ENCODE peak calls at places on chromosome 19, in seven cellular contexts. One of them, this sample, is unnamed.

GRCh38 chr19:58217069-58217481 is 11.6 kb upstream of the ZNF544 start:
- DNase-seq in EL: no peak
- DNase-seq in NCI-H2107: no peak
- DNase-seq in iPS-NIHi11: no peak
- DNase-seq in fibroblast of mammary gland: no peak
- DNase-seq in NCI-H2081 treated with DMSO at 0.1 percent for 48 hours: no peak
- DNase-seq in epithelial cell of esophagus: no peak
- DNase-seq in this sample: no peak

GRCh38 chr19:19550972-19551861 is 13.2 kb downstream of the CILP2 start:
- DNase-seq in EL: no peak
- DNase-seq in NCI-H2107: no peak
- DNase-seq in NCI-H2081 treated with DMSO at 0.1 percent for 48 hours: no peak
- DNase-seq in fibroblast of mammary gland: no peak
- DNase-seq in epithelial cell of esophagus: no peak
- DNase-seq in iPS-NIHi11: no peak
- DNase-seq in this sample: no peak

GRCh38 chr19:12374026-12374425 is 8.5 kb upstream of the ZNF442 start:
- DNase-seq in epithelial cell of esophagus: no peak
- DNase-seq in NCI-H2081 treated with DMSO at 0.1 percent for 48 hours: no peak
- DNase-seq in iPS-NIHi11: no peak
- DNase-seq in EL: no peak
- DNase-seq in NCI-H2107: no peak
- DNase-seq in fibroblast of mammary gland: no peak
- DNase-seq in this sample: no peak

GRCh38 chr19:39199025-39199424 is 2.3 kb downstream of the NCCRP1 start:
- DNase-seq in NCI-H2107: no peak
- DNase-seq in iPS-NIHi11: peak
- DNase-seq in EL: peak
- DNase-seq in fibroblast of mammary gland: peak
- DNase-seq in epithelial cell of esophagus: no peak
- DNase-seq in NCI-H2081 treated with DMSO at 0.1 percent for 48 hours: no peak
- DNase-seq in this sample: no peak

GRCh38 chr19:2237051-2237868 is 636 bp downstream of the SF3A2 start:
- DNase-seq in NCI-H2081 treated with DMSO at 0.1 percent for 48 hours: no peak
- DNase-seq in iPS-NIHi11: no peak
- DNase-seq in EL: no peak
- DNase-seq in fibroblast of mammary gland: no peak
- DNase-seq in epithelial cell of esophagus: no peak
- DNase-seq in NCI-H2107: no peak
- DNase-seq in this sample: no peak

GRCh38 chr19:17079710-17080440 is 4.3 kb downstream of the MYO9B start:
- DNase-seq in EL: peak
- DNase-seq in fibroblast of mammary gland: peak
- DNase-seq in NCI-H2081 treated with DMSO at 0.1 percent for 48 hours: no peak
- DNase-seq in NCI-H2107: no peak
- DNase-seq in epithelial cell of esophagus: peak
- DNase-seq in iPS-NIHi11: no peak
- DNase-seq in this sample: no peak

GRCh38 chr19:44749318-44749717 is 810 bp downstream of the BCL3 start:
- DNase-seq in epithelial cell of esophagus: no peak
- DNase-seq in fibroblast of mammary gland: no peak
- DNase-seq in EL: no peak
- DNase-seq in iPS-NIHi11: no peak
- DNase-seq in NCI-H2081 treated with DMSO at 0.1 percent for 48 hours: no peak
- DNase-seq in NCI-H2107: no peak
- DNase-seq in this sample: no peak

GRCh38 chr19:38561053-38561606 is 56.6 kb downstream of the MAP4K1 start:
- DNase-seq in fibroblast of mammary gland: no peak
- DNase-seq in EL: no peak
- DNase-seq in NCI-H2107: no peak
- DNase-seq in NCI-H2081 treated with DMSO at 0.1 percent for 48 hours: no peak
- DNase-seq in iPS-NIHi11: no peak
- DNase-seq in epithelial cell of esophagus: no peak
- DNase-seq in this sample: no peak

GRCh38 chr19:36686365-36687213 is 823 bp upstream of the ZNF567 start:
- DNase-seq in NCI-H2107: no peak
- DNase-seq in fibroblast of mammary gland: peak
- DNase-seq in iPS-NIHi11: no peak
- DNase-seq in EL: peak
- DNase-seq in epithelial cell of esophagus: peak
- DNase-seq in NCI-H2081 treated with DMSO at 0.1 percent for 48 hours: no peak
- DNase-seq in this sample: no peak

GRCh38 chr19:19343016-19343362 is 22.4 kb downstream of the MAU2 start:
- DNase-seq in iPS-NIHi11: no peak
- DNase-seq in NCI-H2107: no peak
- DNase-seq in fibroblast of mammary gland: no peak
- DNase-seq in NCI-H2081 treated with DMSO at 0.1 percent for 48 hours: no peak
- DNase-seq in epithelial cell of esophagus: no peak
- DNase-seq in EL: no peak
- DNase-seq in this sample: no peak

GRCh38 chr19:46451352-46451751 is 20.0 kb downstream of the PNMA8A start:
- DNase-seq in iPS-NIHi11: no peak
- DNase-seq in epithelial cell of esophagus: peak
- DNase-seq in EL: no peak
- DNase-seq in fibroblast of mammary gland: no peak
- DNase-seq in NCI-H2107: no peak
- DNase-seq in NCI-H2081 treated with DMSO at 0.1 percent for 48 hours: no peak
- DNase-seq in this sample: no peak

GRCh38 chr19:35248310-35249145 is at the start of gene LSR:
- DNase-seq in iPS-NIHi11: peak
- DNase-seq in NCI-H2081 treated with DMSO at 0.1 percent for 48 hours: peak
- DNase-seq in EL: no peak
- DNase-seq in fibroblast of mammary gland: no peak
- DNase-seq in NCI-H2107: peak
- DNase-seq in epithelial cell of esophagus: peak
- DNase-seq in this sample: peak

GRCh38 chr19:40780582-40780981 is 2.5 kb downstream of the RAB4B start:
- DNase-seq in epithelial cell of esophagus: no peak
- DNase-seq in NCI-H2081 treated with DMSO at 0.1 percent for 48 hours: no peak
- DNase-seq in fibroblast of mammary gland: no peak
- DNase-seq in NCI-H2107: no peak
- DNase-seq in iPS-NIHi11: no peak
- DNase-seq in EL: no peak
- DNase-seq in this sample: no peak

GRCh38 chr19:46416077-46416709 is 2.8 kb upstream of the CCDC8 start:
- DNase-seq in NCI-H2107: peak
- DNase-seq in iPS-NIHi11: peak
- DNase-seq in epithelial cell of esophagus: peak
- DNase-seq in NCI-H2081 treated with DMSO at 0.1 percent for 48 hours: no peak
- DNase-seq in fibroblast of mammary gland: peak
- DNase-seq in EL: peak
- DNase-seq in this sample: peak

GRCh38 chr19:1234670-1235380 is 3.0 kb downstream of the CBARP start:
- DNase-seq in epithelial cell of esophagus: no peak
- DNase-seq in NCI-H2107: no peak
- DNase-seq in iPS-NIHi11: no peak
- DNase-seq in NCI-H2081 treated with DMSO at 0.1 percent for 48 hours: no peak
- DNase-seq in fibroblast of mammary gland: no peak
- DNase-seq in EL: no peak
- DNase-seq in this sample: no peak

GRCh38 chr19:42178791-42179500 is 38.5 kb downstream of the DEDD2 start:
- DNase-seq in iPS-NIHi11: peak
- DNase-seq in NCI-H2107: no peak
- DNase-seq in NCI-H2081 treated with DMSO at 0.1 percent for 48 hours: no peak
- DNase-seq in epithelial cell of esophagus: no peak
- DNase-seq in EL: no peak
- DNase-seq in fibroblast of mammary gland: no peak
- DNase-seq in this sample: no peak

GRCh38 chr19:55253842-55254624 is 4.8 kb downstream of the PPP6R1 start:
- DNase-seq in EL: no peak
- DNase-seq in NCI-H2107: peak
- DNase-seq in NCI-H2081 treated with DMSO at 0.1 percent for 48 hours: no peak
- DNase-seq in epithelial cell of esophagus: no peak
- DNase-seq in iPS-NIHi11: no peak
- DNase-seq in fibroblast of mammary gland: no peak
- DNase-seq in this sample: no peak

GRCh38 chr19:49515767-49516166 is 3.3 kb downstream of the FCGRT start:
- DNase-seq in fibroblast of mammary gland: peak
- DNase-seq in EL: no peak
- DNase-seq in NCI-H2081 treated with DMSO at 0.1 percent for 48 hours: no peak
- DNase-seq in iPS-NIHi11: no peak
- DNase-seq in NCI-H2107: no peak
- DNase-seq in epithelial cell of esophagus: no peak
- DNase-seq in this sample: no peak

GRCh38 chr19:40524133-40524549 is 52.5 kb upstream of the SHKBP1 start:
- DNase-seq in fibroblast of mammary gland: no peak
- DNase-seq in EL: no peak
- DNase-seq in epithelial cell of esophagus: peak
- DNase-seq in NCI-H2081 treated with DMSO at 0.1 percent for 48 hours: no peak
- DNase-seq in NCI-H2107: no peak
- DNase-seq in iPS-NIHi11: no peak
- DNase-seq in this sample: no peak

GRCh38 chr19:50203281-50204080 is at the start of gene MYH14:
- DNase-seq in EL: no peak
- DNase-seq in NCI-H2107: peak
- DNase-seq in NCI-H2081 treated with DMSO at 0.1 percent for 48 hours: no peak
- DNase-seq in epithelial cell of esophagus: peak
- DNase-seq in iPS-NIHi11: peak
- DNase-seq in fibroblast of mammary gland: peak
- DNase-seq in this sample: peak

GRCh38 chr19:4130635-4131438 is 6.9 kb upstream of the MAP2K2 start:
- DNase-seq in epithelial cell of esophagus: peak
- DNase-seq in EL: peak
- DNase-seq in NCI-H2081 treated with DMSO at 0.1 percent for 48 hours: no peak
- DNase-seq in iPS-NIHi11: no peak
- DNase-seq in fibroblast of mammary gland: peak
- DNase-seq in NCI-H2107: no peak
- DNase-seq in this sample: no peak

GRCh38 chr19:55283548-55284393 is at the start of gene BRSK1:
- DNase-seq in fibroblast of mammary gland: peak
- DNase-seq in NCI-H2081 treated with DMSO at 0.1 percent for 48 hours: peak
- DNase-seq in iPS-NIHi11: peak
- DNase-seq in NCI-H2107: peak
- DNase-seq in EL: peak
- DNase-seq in epithelial cell of esophagus: no peak
- DNase-seq in this sample: no peak

This sample was measured in NCI-H2029 treated with DMSO at 0.1 percent for 48 hours.